ENCODE peak calls at places on chromosomes 6 and 20, in seven cellular contexts. K is Daoy; B is CD8-positive, alpha-beta memory T cell; Y is stimulated activated CD4-positive, alpha-beta T cell treated with anti-CD3 and anti-CD28 coated beads, Interleukin-4, amount 100 ng/mL, for 24 hours; F is Kasumi-1; G is NAMALWA; H is heart right ventricle. U is an unnamed sample.

GRCh38 chr6:53484409-53485280 is 60.3 kb downstream of the GCLC start:
- DNase-seq in G (peak), B (peak), Y (peak), H (no peak), F (peak), K (peak), U (peak)

GRCh38 chr20:48709744-48710143 is 118.1 kb downstream of the PREX1 start:
- DNase-seq in Y (no peak), H (no peak), K (no peak), F (no peak), B (peak), G (no peak), U (no peak)

GRCh38 chr20:24981750-24982149 is 10.8 kb downstream of the APMAP start:
- DNase-seq in G (no peak), Y (no peak), H (peak), F (no peak), B (no peak), K (no peak), U (no peak)

GRCh38 chr20:5714261-5715041 is 35.8 kb upstream of the SHLD1 start:
- DNase-seq in G (peak), H (no peak), F (peak), Y (peak), B (peak), K (no peak), U (peak)

GRCh38 chr20:45096781-45097180 is 4.1 kb downstream of the KCNS1 start:
- DNase-seq in Y (no peak), G (no peak), B (no peak), F (peak), K (no peak), H (no peak), U (no peak)

GRCh38 chr6:162778603-162779002 is 50.8 kb downstream of the PACRG start:
- DNase-seq in F (no peak), B (no peak), G (no peak), H (no peak), Y (no peak), K (no peak), U (no peak)

GRCh38 chr6:150689900-150690590 is 90.4 kb downstream of the PLEKHG1 start:
- DNase-seq in Y (no peak), F (no peak), B (no peak), K (no peak), H (no peak), G (peak), U (no peak)

GRCh38 chr6:3390698-3391097 is 66.2 kb downstream of the SLC22A23 start:
- DNase-seq in H (peak), Y (no peak), F (no peak), G (no peak), K (peak), B (no peak), U (no peak)

GRCh38 chr6:56347526-56347925 is 100.1 kb upstream of the COL21A1 start:
- DNase-seq in F (no peak), Y (no peak), H (no peak), B (no peak), G (no peak), K (no peak), U (no peak)

GRCh38 chr6:18823782-18824386 is 436.7 kb downstream of the RNF144B start:
- DNase-seq in F (peak), B (no peak), K (peak), G (peak), H (no peak), Y (peak), U (no peak)

GRCh38 chr20:62926229-62927127 is at the start of gene DIDO1:
- DNase-seq in K (peak), G (peak), B (peak), F (peak), H (peak), Y (peak), U (peak)

GRCh38 chr6:122184260-122184934 is 215.1 kb upstream of the HSF2 start:
- DNase-seq in H (no peak), K (no peak), G (peak), B (no peak), Y (no peak), F (peak), U (no peak)

GRCh38 chr20:1281279-1282057 is 15.4 kb downstream of the SNPH start:
- DNase-seq in B (no peak), F (no peak), H (no peak), Y (no peak), G (no peak), K (no peak), U (no peak)

GRCh38 chr6:87697581-87698552 is 4.2 kb downstream of the AKIRIN2 start:
- DNase-seq in Y (no peak), B (no peak), H (no peak), F (peak), G (peak), K (peak), U (no peak)

GRCh38 chr20:46293084-46293483 is 15.2 kb downstream of the CDH22 start:
- DNase-seq in H (no peak), Y (no peak), K (peak), B (no peak), F (peak), G (peak), U (no peak)

GRCh38 chr6:167094820-167095637 is 27.9 kb upstream of the CCR6 start:
- DNase-seq in F (peak), K (peak), H (no peak), G (peak), B (peak), Y (no peak), U (no peak)

GRCh38 chr6:137819740-137820139 is 47.3 kb upstream of the TNFAIP3 start:
- DNase-seq in B (peak), K (no peak), G (no peak), F (peak), H (no peak), Y (peak), U (no peak)

GRCh38 chr6:1657116-1657776 is 47.5 kb downstream of the FOXC1 start:
- DNase-seq in F (no peak), K (no peak), Y (no peak), B (no peak), G (no peak), H (no peak), U (no peak)